ENCODE peak calls at places on chromosomes 12 and 14, in nine cellular contexts. I, Z, J, D, H, G, V, Q and A are unnamed samples.

GRCh38 chr14:77189479-77189878 is 7.9 kb downstream of the TMEM63C start:
- DNase-seq in D (no peak), J (no peak), I (no peak), G (no peak), Z (no peak), V (no peak), Q (no peak), H (no peak), A (no peak)

GRCh38 chr14:24108336-24108874 is 6.2 kb upstream of the DCAF11 start:
- DNase-seq in Z (no peak), J (no peak), Q (no peak), D (no peak), G (no peak), I (no peak), V (no peak), H (no peak), A (no peak)

GRCh38 chr12:115129727-115130126 is 445.8 kb upstream of the TBX3 start:
- DNase-seq in Q (no peak), G (no peak), J (no peak), H (no peak), I (no peak), Z (peak), D (no peak), V (no peak), A (no peak)

GRCh38 chr12:26878661-26879119 is 45.7 kb upstream of the ITPR2 start:
- DNase-seq in G (no peak), Z (peak), J (no peak), Q (no peak), V (peak), H (no peak), I (peak), D (peak), A (peak)

GRCh38 chr14:105102893-105103292 is 37.7 kb upstream of the GPR132 start:
- DNase-seq in J (no peak), I (no peak), Z (no peak), V (no peak), Q (no peak), G (no peak), H (no peak), D (no peak), A (no peak)

GRCh38 chr12:111523587-111523986 is 75.5 kb downstream of the ATXN2 start:
- DNase-seq in I (no peak), Z (no peak), G (no peak), Q (no peak), H (no peak), D (no peak), V (no peak), J (no peak), A (no peak)

GRCh38 chr12:90953956-90954421 is 987 bp downstream of the CCER1 start:
- DNase-seq in H (no peak), D (no peak), I (no peak), V (peak), Q (no peak), G (no peak), Z (no peak), J (no peak), A (no peak)

GRCh38 chr12:64256166-64256800 is 34.2 kb upstream of the KICS2 start:
- DNase-seq in D (no peak), I (peak), J (no peak), H (no peak), V (peak), G (peak), Z (peak), Q (no peak), A (no peak)

GRCh38 chr14:68569970-68570409 is 222.9 kb downstream of the ZFP36L1 start:
- DNase-seq in G (no peak), H (no peak), V (no peak), J (no peak), I (no peak), Z (no peak), Q (no peak), D (no peak), A (no peak)

GRCh38 chr12:120408771-120409170 is 29.1 kb upstream of the COX6A1 start:
- DNase-seq in H (no peak), V (no peak), J (no peak), Z (no peak), Q (no peak), I (no peak), D (no peak), G (no peak), A (no peak)

GRCh38 chr12:3967556-3968160 is 94.5 kb upstream of the PARP11 start:
- DNase-seq in D (no peak), I (no peak), H (no peak), V (no peak), G (no peak), Q (no peak), J (no peak), Z (no peak), A (peak)

GRCh38 chr14:70045296-70045695 is 143.5 kb downstream of the SLC8A3 start:
- DNase-seq in J (no peak), H (no peak), Z (no peak), I (no peak), Q (no peak), D (no peak), V (no peak), G (peak), A (no peak)

GRCh38 chr12:12561305-12562015 is 1.2 kb downstream of the DUSP16 start:
- DNase-seq in D (peak), H (peak), G (no peak), Z (peak), V (peak), Q (peak), J (peak), I (peak), A (peak)

GRCh38 chr14:81485372-81485771 is 48.3 kb downstream of the SEL1L start:
- DNase-seq in Z (no peak), I (no peak), G (no peak), D (no peak), J (no peak), H (no peak), Q (no peak), V (no peak), A (no peak)

GRCh38 chr14:68137704-68138619 is 318.4 kb downstream of the RAD51B start:
- DNase-seq in J (no peak), H (no peak), Q (no peak), G (peak), I (peak), Z (peak), D (peak), V (peak), A (no peak)

GRCh38 chr14:50083467-50084337 is 32.7 kb downstream of the VCPKMT start:
- DNase-seq in D (no peak), Z (no peak), J (peak), Q (peak), I (no peak), V (no peak), G (no peak), H (peak), A (no peak)